ENCODE peak calls at places on chromosomes 11 and 22, in seven cellular contexts. W is OCI-LY7; Q is activated naive CD8-positive, alpha-beta T cell treated with anti-CD3 and anti-CD28 coated beads, Interleukin-2, amount 50 U/mL, for 24 hours; D is activated CD4-positive, alpha-beta T cell treated with anti-CD3 and anti-CD28 coated beads, Interleukin-2, amount 50 U/mL, for 48 hours; X is skeletal muscle cell; J is NCI-H1436; K is ovary. L is an unnamed sample.

GRCh38 chr11:94910779-94911178 is 62.6 kb downstream of the CWC15 start:
- DNase-seq in W (no peak), Q (no peak), D (no peak), X (peak), J (no peak), K (no peak), L (no peak)

GRCh38 chr11:61897387-61898246 is 6.3 kb upstream of the FADS3 start:
- DNase-seq in W (peak), Q (peak), D (peak), X (no peak), J (peak), K (peak), L (peak)

GRCh38 chr22:18997925-18998315 is 61.8 kb upstream of the PRODH start:
- DNase-seq in W (no peak), Q (no peak), D (no peak), X (no peak), J (peak), K (no peak), L (no peak)

GRCh38 chr11:74371269-74372039 is 26.8 kb downstream of the PGM2L1 start:
- DNase-seq in W (no peak), Q (no peak), D (no peak), X (peak), J (no peak), K (no peak), L (peak)

GRCh38 chr11:121452609-121453150 is at the start of gene SORL1-AS1:
- DNase-seq in W (peak), Q (peak), D (peak), X (no peak), J (peak), K (no peak), L (peak)

GRCh38 chr22:44964722-44965078 is 45.1 kb downstream of the PHF21B start:
- DNase-seq in W (no peak), Q (no peak), D (no peak), X (no peak), J (no peak), K (no peak), L (no peak)

GRCh38 chr11:115919341-115920086 is 415.3 kb upstream of the CADM1 start:
- DNase-seq in W (no peak), Q (no peak), D (no peak), X (no peak), J (no peak), K (no peak), L (no peak)

GRCh38 chr11:12693485-12694181 is 19.4 kb downstream of the TEAD1 start:
- DNase-seq in W (peak), Q (no peak), D (peak), X (peak), J (no peak), K (peak), L (peak)

GRCh38 chr11:122690801-122691649 is 35.5 kb downstream of the UBASH3B start:
- DNase-seq in W (peak), Q (no peak), D (no peak), X (no peak), J (no peak), K (no peak), L (no peak)

GRCh38 chr11:128779036-128779435 is 85.2 kb downstream of the FLI1 start:
- DNase-seq in W (no peak), Q (no peak), D (no peak), X (peak), J (no peak), K (no peak), L (no peak)

GRCh38 chr11:46916669-46917108 is 1.7 kb downstream of the LRP4 start:
- DNase-seq in W (no peak), Q (peak), D (peak), X (peak), J (no peak), K (peak), L (no peak)

GRCh38 chr22:35177811-35178210 is 79.5 kb upstream of the HMGXB4 start:
- DNase-seq in W (no peak), Q (no peak), D (no peak), X (no peak), J (no peak), K (no peak), L (no peak)

GRCh38 chr11:70637186-70637800 is 239.0 kb downstream of the CTTN start:
- DNase-seq in W (no peak), Q (no peak), D (no peak), X (no peak), J (no peak), K (no peak), L (no peak)

GRCh38 chr11:134150195-134150903 is 73.4 kb downstream of the NCAPD3 start:
- DNase-seq in W (no peak), Q (no peak), D (peak), X (no peak), J (no peak), K (no peak), L (no peak)

GRCh38 chr11:17773674-17774073 is 39.1 kb downstream of the KCNC1 start:
- DNase-seq in W (no peak), Q (no peak), D (no peak), X (no peak), J (no peak), K (no peak), L (no peak)

GRCh38 chr11:3880724-3881123 is 25.3 kb downstream of the STIM1 start:
- DNase-seq in W (peak), Q (no peak), D (no peak), X (no peak), J (no peak), K (no peak), L (no peak)

GRCh38 chr11:65611758-65612603 is 2.0 kb downstream of the MAP3K11 start:
- DNase-seq in W (no peak), Q (no peak), D (no peak), X (no peak), J (no peak), K (no peak), L (no peak)

GRCh38 chr11:95575517-95575916 is 214.1 kb downstream of the FAM76B start:
- DNase-seq in W (no peak), Q (no peak), D (no peak), X (no peak), J (no peak), K (no peak), L (no peak)

GRCh38 chr22:40463727-40464126 is 93.3 kb downstream of the SGSM3 start:
- DNase-seq in W (peak), Q (no peak), D (peak), X (no peak), J (no peak), K (no peak), L (no peak)

GRCh38 chr11:35289821-35290220 is 129.5 kb downstream of the SLC1A2 start:
- DNase-seq in W (no peak), Q (no peak), D (no peak), X (no peak), J (no peak), K (no peak), L (no peak)

GRCh38 chr11:61080526-61080925 is 21.8 kb upstream of the CD5 start:
- DNase-seq in W (no peak), Q (no peak), D (no peak), X (no peak), J (no peak), K (no peak), L (no peak)

GRCh38 chr11:68610452-68611116 is 73.8 kb upstream of the GAL start:
- DNase-seq in W (no peak), Q (no peak), D (no peak), X (no peak), J (no peak), K (no peak), L (no peak)

GRCh38 chr11:86627776-86628455 is 44.5 kb downstream of the ME3 start:
- DNase-seq in W (no peak), Q (no peak), D (no peak), X (no peak), J (no peak), K (no peak), L (no peak)

GRCh38 chr11:68651208-68651984 is 32.9 kb upstream of the GAL start:
- DNase-seq in W (no peak), Q (no peak), D (no peak), X (no peak), J (no peak), K (no peak), L (no peak)

GRCh38 chr22:35148381-35148780 is 82.4 kb downstream of the ISX start:
- DNase-seq in W (no peak), Q (no peak), D (no peak), X (no peak), J (no peak), K (no peak), L (no peak)

GRCh38 chr22:40121463-40121862 is 56.3 kb upstream of the TNRC6B start:
- DNase-seq in W (no peak), Q (no peak), D (no peak), X (no peak), J (no peak), K (no peak), L (peak)

GRCh38 chr22:48483764-48484528 is 1343.7 kb downstream of the BRD1 start:
- DNase-seq in W (no peak), Q (no peak), D (no peak), X (no peak), J (no peak), K (no peak), L (no peak)

GRCh38 chr11:94521684-94522083 is 9.4 kb downstream of the C11orf97 start:
- DNase-seq in W (peak), Q (no peak), D (no peak), X (no peak), J (no peak), K (no peak), L (no peak)

GRCh38 chr22:39185601-39186012 is 33.1 kb upstream of the CBX7 start:
- DNase-seq in W (no peak), Q (no peak), D (no peak), X (no peak), J (no peak), K (no peak), L (no peak)

GRCh38 chr22:17884951-17885350 is 110.7 kb upstream of the BID start:
- DNase-seq in W (no peak), Q (no peak), D (no peak), X (peak), J (no peak), K (no peak), L (no peak)

GRCh38 chr11:3163241-3163981 is 1.7 kb downstream of the OSBPL5 start:
- DNase-seq in W (no peak), Q (no peak), D (no peak), X (no peak), J (no peak), K (no peak), L (no peak)

GRCh38 chr22:42646569-42647525 is 2.3 kb downstream of the CYB5R3 start:
- DNase-seq in W (no peak), Q (no peak), D (no peak), X (no peak), J (no peak), K (peak), L (no peak)

GRCh38 chr11:125224391-125225015 is 60.0 kb downstream of the PKNOX2 start:
- DNase-seq in W (no peak), Q (peak), D (no peak), X (no peak), J (no peak), K (peak), L (no peak)

L was measured in NCI-H2227 treated with DMSO at 0.1 percent for 48 hours.